ENCODE peak calls at places on chromosomes 2 and 18, in five cellular contexts. M is K562, T is IMR-90, V is SK-N-SH, K is GM12878. W is an unnamed sample.

GRCh38 chr18:45935591-45936335 is 31.4 kb downstream of the EPG5 start:
- DNase-seq in M (no peak), T (peak; percentile 75), V (no peak), K (no peak), W (peak; percentile 54)

GRCh38 chr2:63700276-63700675 is 111.5 kb downstream of the MDH1 start:
- DNase-seq in M (no peak), T (no peak), V (no peak), K (no peak), W (no peak)

GRCh38 chr2:32357545-32358482 is 991 bp downstream of the BIRC6 start:
- DNase-seq in M (peak; percentile 64), T (peak; percentile 31), V (peak; percentile 77), K (no peak), W (peak; percentile 35)

GRCh38 chr18:58514773-58515172 is 114.1 kb downstream of the ALPK2 start:
- DNase-seq in M (no peak), T (no peak), V (no peak), K (no peak), W (no peak)

GRCh38 chr18:13137041-13137938 is 81.3 kb upstream of the LDLRAD4 start:
- DNase-seq in M (no peak), T (no peak), V (peak; percentile 70), K (no peak), W (no peak)

GRCh38 chr2:190318931-190319556 is 582 bp downstream of the HIBCH start:
- DNase-seq in M (no peak), T (peak; percentile 12), V (peak; percentile 22), K (no peak), W (no peak)

GRCh38 chr2:148515976-148516375 is 128.6 kb upstream of the EPC2 start:
- DNase-seq in M (no peak), T (peak; percentile 62), V (no peak), K (no peak), W (no peak)

GRCh38 chr2:31764169-31764568 is 183.4 kb upstream of the SRD5A2 start:
- DNase-seq in M (no peak), T (no peak), V (no peak), K (no peak), W (no peak)

GRCh38 chr2:217684431-217685254 is 318.2 kb downstream of the TNS1 start:
- DNase-seq in M (no peak), T (no peak), V (peak; percentile 9), K (no peak), W (no peak)

GRCh38 chr2:236408786-236409185 is 144.6 kb upstream of the ASB18 start:
- DNase-seq in M (no peak), T (no peak), V (no peak), K (no peak), W (no peak)

GRCh38 chr2:216775043-216775453 is 79.7 kb upstream of the IGFBP5 start:
- DNase-seq in M (peak; percentile 83), T (peak; percentile 99), V (peak; percentile 34), K (no peak), W (peak; percentile 76)

GRCh38 chr2:23430263-23430662 is 45.3 kb downstream of the KLHL29 start:
- DNase-seq in M (no peak), T (peak; percentile 99), V (no peak), K (no peak), W (no peak)

GRCh38 chr2:83826601-83827000 is 632.5 kb downstream of the SUCLG1 start:
- DNase-seq in M (no peak), T (no peak), V (no peak), K (no peak), W (no peak)
- TF ChIP-seq MXI1 in M (no peak), T (no peak), V (no peak), K (no peak), W (no peak)

DNA sequence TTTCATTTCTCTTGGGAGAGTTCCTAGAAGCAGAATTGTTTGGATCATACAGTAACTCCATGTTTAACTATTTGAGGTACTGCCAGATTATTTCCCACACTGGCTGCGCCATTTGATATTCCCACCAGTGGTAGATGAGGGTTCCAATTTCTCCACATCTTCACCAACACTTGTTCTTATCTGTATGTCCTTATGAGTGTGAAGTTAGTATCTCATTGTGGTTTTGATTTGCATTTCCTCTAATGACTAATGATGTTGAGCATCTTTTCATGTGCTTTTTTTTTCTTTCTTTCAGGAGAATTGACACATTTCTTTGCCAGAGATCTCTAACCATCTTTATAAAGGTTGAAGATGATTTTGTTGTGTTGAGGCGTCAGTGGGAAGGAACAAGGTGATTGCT is 4.1 kb upstream of the MGAT5 start:
- DNase-seq in M (no peak), T (no peak), V (no peak), K (no peak), W (no peak)
- TF ChIP-seq MXI1 in M (no peak), T (no peak), V (no peak), K (no peak), W (no peak)

GRCh38 chr2:128319773-128320608 is 1.3 kb upstream of the HS6ST1 start:
- DNase-seq in M (peak; percentile 28), T (no peak), V (peak; percentile 41), K (no peak), W (no peak)
- TF ChIP-seq MXI1 in M (no peak), T (no peak), V (no peak), K (no peak), W (no peak)

GRCh38 chr18:1408331-1408835 is 503.7 kb downstream of the ADCYAP1 start:
- DNase-seq in M (no peak), T (no peak), V (no peak), K (no peak), W (no peak)
- TF ChIP-seq MXI1 in M (no peak), T (no peak), V (no peak), K (no peak), W (no peak)

GRCh38 chr2:28684142-28684858 is 67.3 kb upstream of the PPP1CB start:
- DNase-seq in M (peak; percentile 62), T (no peak), V (no peak), K (no peak), W (peak; percentile 23)
- TF ChIP-seq MXI1 in M (no peak), T (no peak), V (no peak), K (no peak), W (no peak)

DNA sequence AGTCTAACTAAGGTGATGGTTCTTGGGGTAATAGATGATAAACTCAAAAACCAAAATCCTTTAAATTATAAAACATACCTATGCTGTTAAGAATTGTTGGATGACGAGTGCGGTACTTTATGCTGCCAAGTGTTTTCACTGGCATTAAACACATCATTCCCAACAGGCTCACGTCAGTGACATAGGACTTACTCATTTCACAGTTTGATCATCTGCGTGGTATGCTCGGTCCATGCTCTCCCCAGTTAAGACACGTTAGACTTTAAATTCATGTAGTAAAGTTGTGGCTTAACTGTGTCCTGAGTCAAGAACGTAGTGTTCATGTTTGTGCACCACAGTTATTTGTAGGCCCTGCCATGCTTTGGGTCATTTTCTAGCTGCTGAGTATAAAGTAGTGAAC is 125.6 kb upstream of the MYT1L start:
- DNase-seq in M (no peak), T (peak; percentile 76), V (no peak), K (no peak), W (no peak)
- TF ChIP-seq MXI1 in M (no peak), T (no peak), V (no peak), K (no peak), W (no peak)

DNA sequence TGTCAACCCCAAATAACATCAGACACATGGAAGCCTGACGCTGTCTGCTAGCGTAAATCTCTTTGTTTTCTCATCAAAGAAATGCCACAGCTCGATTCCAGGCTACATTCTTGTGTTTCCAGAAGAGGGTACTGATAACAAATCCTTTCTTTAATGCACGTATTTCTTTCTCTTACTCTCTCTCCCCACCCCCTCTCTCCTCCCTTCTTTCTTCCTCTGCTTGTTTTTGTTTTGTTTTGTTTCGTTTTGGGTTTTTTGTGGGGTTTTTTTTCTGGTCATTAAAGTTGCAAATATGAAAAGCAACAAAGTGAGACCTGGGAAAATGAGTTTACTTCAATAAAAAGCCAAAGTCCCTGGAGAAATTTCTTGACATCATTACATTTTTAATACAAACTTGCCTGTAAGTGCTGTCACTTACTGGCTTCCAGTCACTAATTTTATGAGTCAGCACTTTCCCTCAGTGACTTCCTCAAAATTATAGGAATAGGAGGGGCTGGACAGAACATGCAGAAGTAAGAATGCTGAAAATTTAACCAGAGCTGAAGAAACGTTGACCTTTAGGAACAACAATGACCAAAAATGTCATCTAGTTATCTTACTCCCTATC is 106.7 kb upstream of the NABP1 start:
- DNase-seq in M (peak; percentile 59), T (peak; percentile 75), V (no peak), K (no peak), W (no peak)
- TF ChIP-seq MXI1 in M (no peak), T (no peak), V (no peak), K (no peak), W (no peak)

GRCh38 chr2:191404568-191404991 is 159.4 kb downstream of the MYO1B start:
- DNase-seq in M (no peak), T (peak; percentile 50), V (no peak), K (no peak), W (no peak)
- TF ChIP-seq MXI1 in M (no peak), T (no peak), V (no peak), K (no peak), W (no peak)

W was measured in HepG2.